ENCODE peak calls at places on chromosome 3, in eight cellular contexts. One of them, this sample, is unnamed.

GRCh38 chr3:65385805-65386204 is 652.9 kb downstream of the MAGI1 start:
- DNase-seq in uterus: no peak
- DNase-seq in small intestine: no peak
- DNase-seq in HCT116: no peak
- DNase-seq in Peyer's patch: no peak
- DNase-seq in A549: no peak
- DNase-seq in caudate nucleus: no peak
- DNase-seq in coronary artery: no peak
- DNase-seq in this sample: no peak

GRCh38 chr3:65412591-65412990 is 626.1 kb downstream of the MAGI1 start:
- DNase-seq in uterus: peak; percentile 20
- DNase-seq in small intestine: peak; percentile 99
- DNase-seq in HCT116: no peak
- DNase-seq in Peyer's patch: peak; percentile 89
- DNase-seq in A549: no peak
- DNase-seq in caudate nucleus: no peak
- DNase-seq in coronary artery: no peak
- DNase-seq in this sample: no peak

GRCh38 chr3:168249539-168250414 is 154.1 kb upstream of the GOLIM4 start:
- DNase-seq in uterus: peak; percentile 32
- DNase-seq in small intestine: peak; percentile 56
- DNase-seq in HCT116: peak; percentile 36
- DNase-seq in Peyer's patch: peak; percentile 62
- DNase-seq in A549: peak; percentile 80
- DNase-seq in caudate nucleus: peak; percentile 16
- DNase-seq in coronary artery: no peak
- DNase-seq in this sample: peak; percentile 48

GRCh38 chr3:135736740-135737139 is 228.8 kb upstream of the PPP2R3A start:
- DNase-seq in uterus: no peak
- DNase-seq in small intestine: peak; percentile 34
- DNase-seq in HCT116: peak; percentile 28
- DNase-seq in Peyer's patch: no peak
- DNase-seq in A549: peak; percentile 20
- DNase-seq in caudate nucleus: no peak
- DNase-seq in coronary artery: no peak
- DNase-seq in this sample: no peak

GRCh38 chr3:161474139-161474538 is 22.5 kb upstream of the OTOL1 start:
- DNase-seq in uterus: no peak
- DNase-seq in small intestine: no peak
- DNase-seq in HCT116: no peak
- DNase-seq in Peyer's patch: no peak
- DNase-seq in A549: no peak
- DNase-seq in caudate nucleus: no peak
- DNase-seq in coronary artery: no peak
- DNase-seq in this sample: no peak

GRCh38 chr3:187889601-187890404 is 144.5 kb upstream of the BCL6 start:
- DNase-seq in uterus: peak; percentile 30
- DNase-seq in small intestine: no peak
- DNase-seq in HCT116: peak; percentile 13
- DNase-seq in Peyer's patch: peak; percentile 47
- DNase-seq in A549: no peak
- DNase-seq in caudate nucleus: no peak
- DNase-seq in coronary artery: no peak
- DNase-seq in this sample: no peak

GRCh38 chr3:57079221-57079831 is 18.9 kb downstream of the SPATA12 start:
- DNase-seq in uterus: peak; percentile 51
- DNase-seq in small intestine: peak; percentile 9
- DNase-seq in HCT116: no peak
- DNase-seq in Peyer's patch: peak; percentile 49
- DNase-seq in A549: peak; percentile 46
- DNase-seq in caudate nucleus: no peak
- DNase-seq in coronary artery: no peak
- DNase-seq in this sample: peak; percentile 41

GRCh38 chr3:40976241-40976640 is 223.1 kb upstream of the CTNNB1 start:
- DNase-seq in uterus: no peak
- DNase-seq in small intestine: no peak
- DNase-seq in HCT116: no peak
- DNase-seq in Peyer's patch: no peak
- DNase-seq in A549: no peak
- DNase-seq in caudate nucleus: no peak
- DNase-seq in coronary artery: no peak
- DNase-seq in this sample: no peak

GRCh38 chr3:141798455-141798854 is 35.2 kb downstream of the GRK7 start:
- DNase-seq in uterus: peak; percentile 61
- DNase-seq in small intestine: no peak
- DNase-seq in HCT116: no peak
- DNase-seq in Peyer's patch: no peak
- DNase-seq in A549: no peak
- DNase-seq in caudate nucleus: no peak
- DNase-seq in coronary artery: no peak
- DNase-seq in this sample: no peak

GRCh38 chr3:134084230-134084950 is 54.7 kb upstream of the SLCO2A1 start:
- DNase-seq in uterus: no peak
- DNase-seq in small intestine: no peak
- DNase-seq in HCT116: no peak
- DNase-seq in Peyer's patch: no peak
- DNase-seq in A549: no peak
- DNase-seq in caudate nucleus: no peak
- DNase-seq in coronary artery: peak; percentile 17
- DNase-seq in this sample: no peak

GRCh38 chr3:134083626-134084229 is 54.0 kb upstream of the SLCO2A1 start:
- DNase-seq in uterus: no peak
- DNase-seq in small intestine: no peak
- DNase-seq in HCT116: no peak
- DNase-seq in Peyer's patch: no peak
- DNase-seq in A549: no peak
- DNase-seq in caudate nucleus: no peak
- DNase-seq in coronary artery: peak; percentile 68
- DNase-seq in this sample: no peak

GRCh38 chr3:134087046-134087974 is 57.6 kb upstream of the SLCO2A1 start:
- DNase-seq in uterus: no peak
- DNase-seq in small intestine: no peak
- DNase-seq in HCT116: no peak
- DNase-seq in Peyer's patch: no peak
- DNase-seq in A549: no peak
- DNase-seq in caudate nucleus: no peak
- DNase-seq in coronary artery: no peak
- DNase-seq in this sample: no peak

GRCh38 chr3:134085034-134085775 is 55.5 kb upstream of the SLCO2A1 start:
- DNase-seq in uterus: no peak
- DNase-seq in small intestine: no peak
- DNase-seq in HCT116: no peak
- DNase-seq in Peyer's patch: no peak
- DNase-seq in A549: no peak
- DNase-seq in caudate nucleus: no peak
- DNase-seq in coronary artery: peak; percentile 35
- DNase-seq in this sample: no peak

DNA sequence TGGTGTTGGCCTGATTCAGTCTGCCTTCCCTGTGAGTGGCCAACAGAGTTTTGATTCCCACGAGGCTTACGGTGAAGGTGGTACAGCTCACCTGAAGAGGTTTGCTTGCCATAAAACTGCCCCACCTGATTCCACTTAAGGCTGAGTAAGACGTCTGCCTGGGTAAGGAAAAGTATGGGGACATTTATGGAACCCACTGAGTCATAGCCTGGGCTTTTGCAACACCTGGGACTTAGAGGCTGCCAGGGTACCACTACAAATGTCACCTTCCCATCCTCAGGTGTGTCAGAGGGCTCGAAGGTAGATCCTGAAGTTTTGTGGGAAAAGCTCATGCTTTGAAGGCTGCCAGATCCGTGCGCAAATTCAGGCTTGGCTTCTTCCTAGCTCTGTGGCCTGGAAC is 56.9 kb upstream of the SLCO2A1 start:
- DNase-seq in uterus: no peak
- DNase-seq in small intestine: no peak
- DNase-seq in HCT116: no peak
- DNase-seq in Peyer's patch: no peak
- DNase-seq in A549: no peak
- DNase-seq in caudate nucleus: no peak
- DNase-seq in coronary artery: peak; percentile 24
- DNase-seq in this sample: no peak
- H3K27ac ChIP-seq in uterus: no peak overlapping the region
- H3K27ac ChIP-seq in small intestine: no peak overlapping the region
- H3K27ac ChIP-seq in HCT116: no peak overlapping the region
- H3K27ac ChIP-seq in Peyer's patch: no peak overlapping the region
- H3K27ac ChIP-seq in A549: no peak overlapping the region
- H3K27ac ChIP-seq in caudate nucleus: no peak overlapping the region
- H3K27ac ChIP-seq in coronary artery: no peak overlapping the region
- H3K27ac ChIP-seq in this sample: no peak overlapping the region

GRCh38 chr3:54527521-54527920 is 400.3 kb downstream of the LRTM1 start:
- DNase-seq in uterus: no peak
- DNase-seq in small intestine: no peak
- DNase-seq in HCT116: no peak
- DNase-seq in Peyer's patch: no peak
- DNase-seq in A549: no peak
- DNase-seq in caudate nucleus: no peak
- DNase-seq in coronary artery: no peak
- DNase-seq in this sample: no peak
- H3K27ac ChIP-seq in uterus: no peak overlapping the region
- H3K27ac ChIP-seq in small intestine: no peak overlapping the region
- H3K27ac ChIP-seq in HCT116: no peak overlapping the region
- H3K27ac ChIP-seq in Peyer's patch: no peak overlapping the region
- H3K27ac ChIP-seq in A549: no peak overlapping the region
- H3K27ac ChIP-seq in caudate nucleus: no peak overlapping the region
- H3K27ac ChIP-seq in coronary artery: no peak overlapping the region
- H3K27ac ChIP-seq in this sample: no peak overlapping the region

DNA sequence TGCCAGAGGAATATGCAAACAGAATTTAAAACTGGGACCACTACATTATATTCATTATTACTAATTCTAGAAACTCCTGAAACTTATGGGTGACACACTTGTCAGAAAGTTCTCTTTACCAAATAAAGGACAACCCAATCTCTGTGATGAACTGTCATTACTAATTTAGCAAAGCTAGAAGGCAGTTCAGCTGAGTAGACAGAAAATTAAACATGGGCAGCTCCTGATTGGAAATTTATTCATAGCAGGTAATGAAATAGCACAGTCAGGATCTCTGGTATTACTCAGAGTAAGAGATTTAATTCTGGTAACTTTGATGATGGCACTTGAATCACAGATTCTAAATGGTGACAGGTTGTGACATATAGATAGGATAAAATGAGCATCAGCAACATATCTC is 123.0 kb downstream of the GBE1 start:
- DNase-seq in uterus: no peak
- DNase-seq in small intestine: no peak
- DNase-seq in HCT116: no peak
- DNase-seq in Peyer's patch: no peak
- DNase-seq in A549: no peak
- DNase-seq in caudate nucleus: no peak
- DNase-seq in coronary artery: no peak
- DNase-seq in this sample: no peak
- H3K27ac ChIP-seq in uterus: no peak overlapping the region
- H3K27ac ChIP-seq in small intestine: no peak overlapping the region
- H3K27ac ChIP-seq in HCT116: no peak overlapping the region
- H3K27ac ChIP-seq in Peyer's patch: no peak overlapping the region
- H3K27ac ChIP-seq in A549: no peak overlapping the region
- H3K27ac ChIP-seq in caudate nucleus: no peak overlapping the region
- H3K27ac ChIP-seq in coronary artery: no peak overlapping the region
- H3K27ac ChIP-seq in this sample: no peak overlapping the region

GRCh38 chr3:71312461-71312860 is 271.1 kb downstream of the FOXP1 start:
- DNase-seq in uterus: no peak
- DNase-seq in small intestine: peak; percentile 58
- DNase-seq in HCT116: no peak
- DNase-seq in Peyer's patch: peak; percentile 50
- DNase-seq in A549: no peak
- DNase-seq in caudate nucleus: no peak
- DNase-seq in coronary artery: no peak
- DNase-seq in this sample: no peak

GRCh38 chr3:71316378-71316777 is 267.1 kb downstream of the FOXP1 start:
- DNase-seq in uterus: no peak
- DNase-seq in small intestine: no peak
- DNase-seq in HCT116: no peak
- DNase-seq in Peyer's patch: no peak
- DNase-seq in A549: no peak
- DNase-seq in caudate nucleus: no peak
- DNase-seq in coronary artery: no peak
- DNase-seq in this sample: no peak

GRCh38 chr3:71311320-71312046 is 272.0 kb downstream of the FOXP1 start:
- DNase-seq in uterus: no peak
- DNase-seq in small intestine: no peak
- DNase-seq in HCT116: no peak
- DNase-seq in Peyer's patch: no peak
- DNase-seq in A549: no peak
- DNase-seq in caudate nucleus: no peak
- DNase-seq in coronary artery: no peak
- DNase-seq in this sample: no peak

GRCh38 chr3:71315431-71315830 is 268.1 kb downstream of the FOXP1 start:
- DNase-seq in uterus: no peak
- DNase-seq in small intestine: no peak
- DNase-seq in HCT116: no peak
- DNase-seq in Peyer's patch: no peak
- DNase-seq in A549: no peak
- DNase-seq in caudate nucleus: no peak
- DNase-seq in coronary artery: no peak
- DNase-seq in this sample: no peak

DNA sequence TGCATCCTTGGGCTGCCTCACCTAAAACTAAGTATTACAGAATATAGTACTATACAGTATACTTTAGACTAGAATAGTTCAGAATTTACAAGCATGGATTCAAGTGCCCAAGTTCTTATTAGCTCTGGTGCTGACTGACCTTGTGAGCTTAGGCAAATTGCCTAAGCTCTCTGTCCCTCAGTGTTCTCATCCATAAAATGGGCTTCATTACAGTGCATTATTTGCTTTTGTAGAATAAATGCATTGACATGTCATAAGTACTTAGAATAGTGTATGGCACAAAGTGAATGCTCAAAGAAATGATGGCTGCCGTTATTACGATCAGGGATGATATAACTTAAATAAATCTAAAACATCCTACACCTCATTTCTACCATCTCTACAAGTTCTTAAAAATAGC is 269.7 kb downstream of the FOXP1 start:
- DNase-seq in uterus: no peak
- DNase-seq in small intestine: no peak
- DNase-seq in HCT116: no peak
- DNase-seq in Peyer's patch: no peak
- DNase-seq in A549: no peak
- DNase-seq in caudate nucleus: no peak
- DNase-seq in coronary artery: no peak
- DNase-seq in this sample: no peak
- H3K27ac ChIP-seq in uterus: no peak overlapping the region
- H3K27ac ChIP-seq in small intestine: no peak overlapping the region
- H3K27ac ChIP-seq in HCT116: no peak overlapping the region
- H3K27ac ChIP-seq in Peyer's patch: no peak overlapping the region
- H3K27ac ChIP-seq in A549: no peak overlapping the region
- H3K27ac ChIP-seq in caudate nucleus: no peak overlapping the region
- H3K27ac ChIP-seq in coronary artery: no peak overlapping the region
- H3K27ac ChIP-seq in this sample: no peak overlapping the region

DNA sequence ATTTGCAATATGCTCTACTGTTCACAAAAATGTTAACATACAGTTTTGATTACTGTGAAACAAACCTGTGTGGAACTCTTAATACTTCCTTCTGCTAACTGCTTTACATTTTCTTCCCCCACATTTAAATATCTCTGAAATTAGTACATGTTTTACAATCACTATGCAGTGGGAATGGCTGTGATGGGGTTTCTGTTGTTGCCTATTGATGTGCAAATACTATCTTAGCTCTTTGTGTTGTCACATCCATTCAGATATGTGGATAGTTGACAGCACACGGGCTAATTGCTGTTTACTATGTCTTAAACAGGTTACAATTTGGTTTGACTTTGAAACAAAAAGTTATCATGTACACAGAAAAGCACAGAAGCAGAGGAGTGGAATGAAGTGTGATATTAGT is 95.8 kb upstream of the CCNL1 start:
- DNase-seq in uterus: no peak
- DNase-seq in small intestine: no peak
- DNase-seq in HCT116: no peak
- DNase-seq in Peyer's patch: no peak
- DNase-seq in A549: no peak
- DNase-seq in caudate nucleus: no peak
- DNase-seq in coronary artery: no peak
- DNase-seq in this sample: no peak
- H3K27ac ChIP-seq in uterus: no peak overlapping the region
- H3K27ac ChIP-seq in small intestine: no peak overlapping the region
- H3K27ac ChIP-seq in HCT116: no peak overlapping the region
- H3K27ac ChIP-seq in Peyer's patch: no peak overlapping the region
- H3K27ac ChIP-seq in A549: no peak overlapping the region
- H3K27ac ChIP-seq in caudate nucleus: no peak overlapping the region
- H3K27ac ChIP-seq in coronary artery: no peak overlapping the region
- H3K27ac ChIP-seq in this sample: no peak overlapping the region

This sample was measured in RWPE1.